ENCODE peak calls at places on chromosomes 3 and 15, in nine cellular contexts. J is upper lobe of right lung, Q is brain microvascular endothelial cell, W is OCI-LY7, F is dorsolateral prefrontal cortex, T is SK-N-SH, E is mesenchymal stem cell, B is neural progenitor cell, R is esophagus squamous epithelium. G is an unnamed sample.
A peak's percentile ranks its signal among the peaks of the same experiment; 100 is the strongest.

GRCh38 chr3:101720851-101721649 is 3.4 kb upstream of the CEP97 start:
- DNase-seq in Q (no peak), J (no peak), W (peak; percentile 18), R (no peak), F (no peak), B (no peak), E (peak; percentile 29), T (no peak), G (no peak)

GRCh38 chr15:50247819-50248650 is 17.5 kb downstream of the HDC start:
- DNase-seq in F (no peak), J (peak; percentile 72), B (no peak), E (peak; percentile 57), W (no peak), Q (peak; percentile 16), R (no peak), T (no peak), G (no peak)

GRCh38 chr3:62149962-62150361 is 223.4 kb downstream of the FEZF2 start:
- DNase-seq in R (no peak), E (peak; percentile 46), J (no peak), W (no peak), T (no peak), B (no peak), F (no peak), Q (peak; percentile 33), G (peak; percentile 31)

GRCh38 chr15:94701281-94701985 is 470.1 kb downstream of the MCTP2 start:
- DNase-seq in F (no peak), E (no peak), Q (no peak), R (no peak), J (no peak), B (no peak), W (no peak), T (no peak), G (no peak)

GRCh38 chr3:120489421-120489820 is 38.6 kb upstream of the FSTL1 start:
- DNase-seq in E (no peak), J (no peak), W (no peak), F (no peak), R (no peak), T (no peak), B (peak; percentile 15), Q (no peak), G (no peak)

GRCh38 chr3:98980915-98981596 is 79.6 kb upstream of the DCBLD2 start:
- DNase-seq in J (no peak), R (no peak), B (no peak), Q (peak; percentile 80), F (no peak), W (no peak), T (no peak), E (peak; percentile 82), G (no peak)

GRCh38 chr15:43977072-43977884 is 150.5 kb downstream of the WDR76 start:
- DNase-seq in Q (no peak), W (peak; percentile 37), J (no peak), T (no peak), R (no peak), F (no peak), E (no peak), B (no peak), G (no peak)

GRCh38 chr15:41630616-41631218 is 29.5 kb upstream of the MGA start:
- DNase-seq in E (no peak), B (no peak), F (no peak), T (no peak), J (no peak), W (peak; percentile 17), Q (no peak), R (no peak), G (no peak)

GRCh38 chr3:178741020-178741419 is 204.8 kb downstream of the KCNMB2 start:
- DNase-seq in W (no peak), E (no peak), B (no peak), Q (no peak), J (no peak), F (no peak), T (no peak), R (no peak), G (no peak)

GRCh38 chr15:74924525-74924924 is 13.3 kb downstream of the COX5A start:
- DNase-seq in E (no peak), F (no peak), W (no peak), R (no peak), T (no peak), Q (no peak), J (no peak), B (no peak), G (no peak)

GRCh38 chr3:129469026-129469425 is 29.0 kb downstream of the IFT122 start:
- DNase-seq in R (no peak), T (no peak), W (no peak), J (no peak), E (no peak), F (no peak), B (no peak), Q (no peak), G (no peak)
- H3K27ac ChIP-seq in R (peak overlapping the region; percentile 6), T (no peak overlapping the region), W (no peak overlapping the region), J (no peak overlapping the region), E (no peak overlapping the region), F (no peak overlapping the region), B (no peak overlapping the region), Q (no peak overlapping the region), G (peak overlapping the region; percentile 84)

DNA sequence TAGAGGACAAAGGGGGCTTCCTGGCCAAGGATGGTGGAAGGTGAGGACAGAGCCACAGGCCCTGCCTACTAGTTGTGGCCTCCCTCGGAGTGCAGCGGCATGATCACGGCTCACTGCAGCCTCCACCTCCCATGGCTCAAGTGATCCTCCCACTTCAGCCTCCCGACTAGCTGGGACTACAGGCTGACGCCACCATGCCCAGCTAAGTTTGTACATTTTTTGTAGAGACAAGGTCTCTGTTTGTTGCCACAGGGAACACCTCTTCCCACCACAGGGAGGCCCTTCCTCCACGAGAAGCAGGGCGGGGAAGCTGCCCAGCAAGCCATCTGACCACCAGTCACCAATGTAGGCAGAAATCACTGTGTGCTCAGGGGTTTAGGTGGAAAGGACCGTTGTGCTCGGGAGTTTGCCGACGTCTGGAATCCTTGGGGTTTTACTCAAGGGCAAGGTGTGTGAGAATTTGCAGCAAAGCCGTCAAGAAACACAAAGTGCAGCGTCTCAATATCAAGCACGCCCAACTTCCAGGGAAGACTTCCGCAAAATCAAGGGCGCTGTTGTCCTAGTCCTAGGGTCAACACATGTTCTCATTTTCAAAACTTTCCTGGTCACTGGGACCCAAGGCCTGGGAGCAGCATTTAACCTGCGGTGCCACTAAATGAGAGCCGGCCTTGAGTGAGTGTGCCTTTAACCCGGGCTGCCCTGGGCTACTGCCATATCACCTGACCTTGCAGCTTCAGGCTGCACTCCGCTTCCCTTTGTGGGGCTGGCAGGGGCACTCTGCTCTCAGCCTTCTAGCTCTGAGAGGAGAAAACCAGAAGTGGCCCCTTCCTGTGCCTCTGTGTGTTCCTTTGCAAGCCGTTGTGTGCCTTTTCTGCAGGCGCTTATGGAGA is 65.7 kb downstream of the SLC12A8 start:
- DNase-seq in F (no peak), T (no peak), J (peak; percentile 66), W (no peak), B (no peak), R (no peak), E (no peak), Q (no peak), G (peak; percentile 78)
- H3K4me3 ChIP-seq in F (no peak overlapping the region), T (no peak overlapping the region), J (no peak overlapping the region), W (no peak overlapping the region), B (no peak overlapping the region), R (no peak overlapping the region), E (no peak overlapping the region), Q (no peak overlapping the region), G (no peak overlapping the region)

GRCh38 chr15:40043927-40044716 is 5.1 kb upstream of the SRP14 start:
- DNase-seq in Q (no peak), E (no peak), T (no peak), B (no peak), F (no peak), W (no peak), R (no peak), J (no peak), G (no peak)
- H3K27ac ChIP-seq in Q (no peak overlapping the region), E (no peak overlapping the region), T (no peak overlapping the region), B (no peak overlapping the region), F (no peak overlapping the region), W (no peak overlapping the region), R (no peak overlapping the region), J (no peak overlapping the region), G (no peak overlapping the region)

GRCh38 chr3:112642912-112643506 is 2.1 kb upstream of the CCDC80 start:
- DNase-seq in T (peak; percentile 85), W (peak; percentile 83), J (peak; percentile 78), F (peak; percentile 79), R (peak; percentile 30), B (peak; percentile 90), E (peak; percentile 92), Q (peak; percentile 93), G (peak; percentile 88)
- H3K4me3 ChIP-seq in T (peak overlapping the region; percentile 13), W (peak overlapping the region; percentile 33), J (no peak overlapping the region), F (peak overlapping the region; percentile 23), R (peak overlapping the region; percentile 18), B (no peak overlapping the region), E (no peak overlapping the region), Q (no peak overlapping the region), G (no peak overlapping the region)

GRCh38 chr15:24675332-24676144 is at the start of gene NPAP1:
- DNase-seq in Q (no peak), W (no peak), B (no peak), T (no peak), F (no peak), J (no peak), R (no peak), E (no peak), G (peak; percentile 45)

GRCh38 chr15:24678485-24678884 is 2.9 kb downstream of the NPAP1 start:
- DNase-seq in J (no peak), R (no peak), F (no peak), W (no peak), T (no peak), Q (no peak), B (peak; percentile 8), E (no peak), G (no peak)

DNA sequence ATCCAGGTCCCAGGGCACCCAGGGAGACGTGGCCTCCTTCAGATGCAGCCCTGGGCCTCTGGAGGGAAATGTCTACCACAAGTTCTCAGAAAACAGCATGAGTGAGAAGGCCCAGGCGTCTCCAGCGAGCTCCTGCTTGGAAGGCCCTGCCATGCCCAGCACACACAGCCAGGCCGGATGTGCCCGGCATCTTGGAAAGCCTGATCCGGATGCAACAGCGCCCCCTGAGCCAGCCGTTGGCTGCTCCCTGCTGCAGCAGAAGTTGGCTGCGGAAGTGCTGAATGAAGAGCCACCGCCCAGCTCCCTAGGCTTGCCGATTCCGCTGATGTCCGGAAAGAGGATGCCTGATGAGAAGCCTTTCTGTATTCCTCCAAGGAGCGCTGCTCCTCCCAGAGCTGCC is 856 bp downstream of the NPAP1 start:
- DNase-seq in R (no peak), Q (no peak), T (no peak), W (no peak), B (peak; percentile 27), J (no peak), F (no peak), E (no peak), G (no peak)
- H3K27ac ChIP-seq in R (no peak overlapping the region), Q (no peak overlapping the region), T (no peak overlapping the region), W (no peak overlapping the region), B (no peak overlapping the region), J (no peak overlapping the region), F (no peak overlapping the region), E (no peak overlapping the region), G (no peak overlapping the region)

GRCh38 chr3:188453431-188454384 is 299.8 kb downstream of the LPP start:
- DNase-seq in W (no peak), B (no peak), J (no peak), T (no peak), Q (no peak), R (no peak), E (no peak), F (no peak), G (no peak)
- H3K4me3 ChIP-seq in W (no peak overlapping the region), B (no peak overlapping the region), J (no peak overlapping the region), T (no peak overlapping the region), Q (no peak overlapping the region), R (no peak overlapping the region), E (no peak overlapping the region), F (no peak overlapping the region), G (no peak overlapping the region)

GRCh38 chr3:72692959-72693518 is 155.2 kb downstream of the SHQ1 start:
- DNase-seq in E (no peak), T (no peak), B (peak; percentile 34), J (no peak), F (no peak), R (no peak), W (no peak), Q (no peak), G (no peak)
- H3K27ac ChIP-seq in E (no peak overlapping the region), T (no peak overlapping the region), B (peak overlapping the region; percentile 25), J (no peak overlapping the region), F (no peak overlapping the region), R (no peak overlapping the region), W (no peak overlapping the region), Q (no peak overlapping the region), G (no peak overlapping the region)

G was measured in right cardiac atrium.